ENCODE peak calls at places on chromosomes 1 and 21, in nine cellular contexts. U is IMR-90, I is sigmoid colon, O is gastrocnemius medialis, Y is testis, S is heart left ventricle, Z is Peyer's patch, G is GM12878, M is uterus. B is an unnamed sample.

GRCh38 chr1:25503551-25504426 is 39.6 kb upstream of the LDLRAP1 start:
- DNase-seq in U (no peak), I (peak; percentile 50), O (peak; percentile 71), Y (peak; percentile 65), S (peak; percentile 53), Z (peak; percentile 55), G (no peak), M (no peak), B (peak; percentile 16)

GRCh38 chr1:218384576-218384975 is 39.4 kb downstream of the TGFB2 start:
- DNase-seq in U (peak; percentile 65), I (no peak), O (no peak), Y (no peak), S (no peak), Z (no peak), G (no peak), M (no peak), B (no peak)

GRCh38 chr1:203765029-203765837 is at the start of gene LAX1:
- DNase-seq in U (no peak), I (no peak), O (no peak), Y (no peak), S (no peak), Z (peak; percentile 82), G (peak; percentile 77), M (no peak), B (no peak)

GRCh38 chr1:61122389-61122788 is 40.0 kb downstream of the NFIA start:
- DNase-seq in U (no peak), I (no peak), O (no peak), Y (no peak), S (no peak), Z (no peak), G (no peak), M (no peak), B (no peak)

GRCh38 chr1:81799939-81800740 is 594 bp upstream of the ADGRL2 start:
- DNase-seq in U (peak; percentile 66), I (peak; percentile 85), O (peak; percentile 14), Y (peak; percentile 73), S (peak; percentile 64), Z (no peak), G (no peak), M (peak; percentile 36), B (peak; percentile 75)

GRCh38 chr1:219805191-219805590 is 123.2 kb downstream of the SLC30A10 start:
- DNase-seq in U (no peak), I (no peak), O (no peak), Y (no peak), S (no peak), Z (no peak), G (no peak), M (no peak), B (no peak)

GRCh38 chr1:157231844-157232550 is 93.8 kb upstream of the ETV3 start:
- DNase-seq in U (no peak), I (no peak), O (no peak), Y (no peak), S (no peak), Z (no peak), G (no peak), M (no peak), B (no peak)

GRCh38 chr1:84103197-84103992 is 40.7 kb upstream of the PRKACB start:
- DNase-seq in U (peak; percentile 93), I (peak; percentile 77), O (peak; percentile 39), Y (peak; percentile 40), S (peak; percentile 42), Z (no peak), G (no peak), M (peak; percentile 45), B (peak; percentile 48)

GRCh38 chr21:45161039-45161945 is 86.9 kb downstream of the ADARB1 start:
- DNase-seq in U (no peak), I (peak; percentile 59), O (no peak), Y (peak; percentile 3), S (no peak), Z (no peak), G (no peak), M (no peak), B (no peak)

GRCh38 chr1:43492816-43493215 is 37.9 kb upstream of the PTPRF start:
- DNase-seq in U (peak; percentile 36), I (no peak), O (no peak), Y (no peak), S (no peak), Z (no peak), G (no peak), M (no peak), B (no peak)

GRCh38 chr1:41152622-41153044 is 89.5 kb downstream of the SCMH1 start:
- DNase-seq in U (peak; percentile 92), I (peak; percentile 65), O (no peak), Y (no peak), S (no peak), Z (no peak), G (no peak), M (peak; percentile 45), B (no peak)

GRCh38 chr1:242240061-242240460 is 241.2 kb upstream of the MAP1LC3C start:
- DNase-seq in U (no peak), I (no peak), O (no peak), Y (no peak), S (no peak), Z (no peak), G (no peak), M (no peak), B (no peak)

GRCh38 chr1:222394224-222394623 is 153.7 kb downstream of the HHIPL2 start:
- DNase-seq in U (no peak), I (no peak), O (no peak), Y (no peak), S (no peak), Z (no peak), G (no peak), M (no peak), B (no peak)

GRCh38 chr1:18373882-18374493 is 106.7 kb upstream of the KLHDC7A start:
- DNase-seq in U (no peak), I (no peak), O (no peak), Y (peak; percentile 62), S (no peak), Z (no peak), G (no peak), M (no peak), B (no peak)

DNA sequence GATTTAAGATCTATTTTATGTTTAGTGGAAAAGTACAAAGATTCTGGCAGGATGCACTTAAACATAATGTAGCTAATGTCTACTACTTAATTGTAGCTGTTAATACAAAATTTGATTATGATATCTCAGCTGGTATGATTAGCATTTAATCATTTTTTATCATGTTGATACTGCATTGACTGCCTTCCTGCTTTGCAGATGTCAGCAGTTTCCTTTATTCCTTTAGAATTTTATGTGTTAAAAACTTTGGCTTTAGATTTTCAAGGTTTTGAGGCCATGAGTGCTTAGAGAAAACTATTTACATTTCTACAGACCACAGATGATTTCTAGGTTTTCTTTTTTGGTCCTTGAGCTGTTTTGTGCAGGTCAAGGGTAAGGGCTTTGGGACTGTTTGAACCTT is 152.2 kb downstream of the ZNF326 start:
- DNase-seq in U (no peak), I (no peak), O (no peak), Y (no peak), S (no peak), Z (no peak), G (no peak), M (no peak), B (no peak)
- TF ChIP-seq POLR2A in U (no peak), I (no peak), O (no peak), Y (no peak), S (no peak), Z (no peak), G (no peak), M (no peak), B (no peak)

GRCh38 chr1:37475380-37476086 is 1.2 kb downstream of the ZC3H12A start:
- DNase-seq in U (no peak), I (no peak), O (peak; percentile 46), Y (no peak), S (no peak), Z (no peak), G (no peak), M (no peak), B (peak; percentile 38)
- H3K4me1 ChIP-seq in U (peaks cover 61% of the 10 kb centered on the region), I (peaks cover 89% of the 10 kb centered on the region), O (peaks cover 76% of the 10 kb centered on the region), Y (peaks cover 64% of the 10 kb centered on the region), S (peaks cover 67% of the 10 kb centered on the region), Z (peaks cover 86% of the 10 kb centered on the region), G (peaks cover 26% of the 10 kb centered on the region), M (peaks cover 14% of the 10 kb centered on the region), B (peaks cover 43% of the 10 kb centered on the region)

DNA sequence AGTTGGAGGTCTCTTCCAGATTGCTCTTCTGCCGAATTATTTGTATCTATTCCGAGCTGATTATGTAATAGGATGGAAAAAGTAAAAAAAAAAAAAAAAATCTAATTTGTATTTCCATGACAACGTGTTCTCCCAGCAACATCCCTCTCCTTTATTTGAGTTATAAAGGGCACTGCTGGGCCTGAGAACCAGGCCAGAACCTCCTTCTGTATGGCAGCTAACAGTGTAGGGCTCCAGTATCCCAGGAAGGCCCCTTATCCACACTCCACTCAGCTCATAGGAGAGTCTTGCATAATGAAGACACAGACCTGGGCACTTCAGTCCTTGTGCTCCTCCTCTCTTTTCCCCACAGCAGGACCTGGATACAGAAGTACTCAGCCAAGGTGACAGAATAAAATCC is 3.7 kb upstream of the IPO9 start:
- DNase-seq in U (no peak), I (no peak), O (no peak), Y (no peak), S (no peak), Z (no peak), G (no peak), M (no peak), B (no peak)
- TF ChIP-seq POLR2A in U (no peak), I (no peak), O (no peak), Y (no peak), S (no peak), Z (no peak), G (no peak), M (no peak), B (no peak)

GRCh38 chr1:63870152-63870551 is 96.3 kb downstream of the ROR1 start:
- DNase-seq in U (no peak), I (no peak), O (no peak), Y (no peak), S (no peak), Z (no peak), G (no peak), M (no peak), B (no peak)
- H3K4me1 ChIP-seq in U (peaks cover 4% of the 10 kb centered on the region), I (peaks cover 60% of the 10 kb centered on the region), O (peaks cover 3% of the 10 kb centered on the region), Y (peaks cover 3% of the 10 kb centered on the region), S (peaks cover 20% of the 10 kb centered on the region), Z (no peaks in the 10 kb centered on the region), G (no peaks in the 10 kb centered on the region), M (peaks cover 9% of the 10 kb centered on the region), B (peaks cover 2% of the 10 kb centered on the region)

B was measured in ovary.